ENCODE peak calls at places on chromosomes 11 and 22, in four cellular contexts. J is HepG2, S is K562, Q is GM12878. N is an unnamed sample.

GRCh38 chr11:13260196-13260962 is 17.2 kb upstream of the BMAL1 start:
- DNase-seq in Q (no peak), S (no peak), J (no peak), N (no peak)

GRCh38 chr11:47254381-47254780 is 3.4 kb upstream of the NR1H3 start:
- DNase-seq in J (no peak), S (no peak), Q (no peak), N (peak; percentile 37)

GRCh38 chr22:26589845-26590524 is at the start of gene TPST2:
- DNase-seq in S (peak; percentile 93), J (peak; percentile 38), Q (no peak), N (peak; percentile 76)

GRCh38 chr22:50584106-50585096 is 1.8 kb upstream of the CHKB start:
- DNase-seq in J (peak; percentile 18), S (no peak), Q (no peak), N (no peak)

GRCh38 chr11:75313457-75314272 is 37.8 kb downstream of the ARRB1 start:
- DNase-seq in J (no peak), Q (no peak), S (peak; percentile 71), N (peak; percentile 90)

GRCh38 chr11:75155570-75156422 is 4.9 kb downstream of the SLCO2B1 start:
- DNase-seq in S (peak; percentile 30), J (peak; percentile 97), Q (no peak), N (no peak)

GRCh38 chr11:68661697-68662603 is 22.4 kb upstream of the GAL start:
- DNase-seq in Q (no peak), S (no peak), J (no peak), N (no peak)

GRCh38 chr22:17258015-17258827 is 39.0 kb upstream of the ADA2 start:
- DNase-seq in Q (peak; percentile 98), J (no peak), S (peak; percentile 39), N (no peak)

GRCh38 chr11:96081561-96081960 is 157.7 kb upstream of the MTMR2 start:
- DNase-seq in S (no peak), J (no peak), Q (no peak), N (no peak)

GRCh38 chr22:50600541-50600940 is at the start of gene MAPK8IP2:
- DNase-seq in J (no peak), S (peak; percentile 74), Q (no peak), N (no peak)

GRCh38 chr11:83249972-83250593 is 36.1 kb downstream of the CCDC90B start:
- DNase-seq in S (peak; percentile 48), J (peak; percentile 24), Q (no peak), N (peak; percentile 46)

GRCh38 chr11:11635456-11635855 is 13.7 kb upstream of the GALNT18 start:
- DNase-seq in J (no peak), Q (no peak), S (no peak), N (no peak)

GRCh38 chr11:118045191-118045590 is 31.7 kb upstream of the TMPRSS4 start:
- DNase-seq in S (no peak), J (no peak), Q (no peak), N (no peak)

GRCh38 chr22:36544107-36544620 is 15.2 kb upstream of the EIF3D start:
- DNase-seq in Q (no peak), J (no peak), S (no peak), N (no peak)

GRCh38 chr11:117924631-117925170 is 4.5 kb downstream of the TMPRSS13 start:
- DNase-seq in S (no peak), J (no peak), Q (no peak), N (no peak)

GRCh38 chr22:45843030-45843429 is 133.9 kb downstream of the WNT7B start:
- DNase-seq in S (no peak), Q (no peak), J (no peak), N (no peak)

GRCh38 chr11:126339866-126340434 is 15.5 kb upstream of the ST3GAL4 start:
- DNase-seq in S (no peak), Q (no peak), J (no peak), N (no peak)

GRCh38 chr11:2909145-2909914 is 19.9 kb downstream of the PHLDA2 start:
- DNase-seq in S (no peak), J (no peak), Q (no peak), N (no peak)

GRCh38 chr11:44506375-44507016 is 59.0 kb upstream of the CD82 start:
- DNase-seq in S (no peak), Q (no peak), J (no peak), N (no peak)

GRCh38 chr22:44289429-44290171 is 23.2 kb downstream of the SHISAL1 start:
- DNase-seq in Q (no peak), S (no peak), J (no peak), N (no peak)

GRCh38 chr11:65506316-65506769 is 7.5 kb downstream of the MALAT1 start:
- DNase-seq in J (no peak), Q (no peak), S (no peak), N (no peak)

GRCh38 chr22:50434849-50435700 is 39.8 kb downstream of the SBF1 start:
- DNase-seq in J (no peak), S (no peak), Q (no peak), N (no peak)

GRCh38 chr11:83611616-83612015 is 325.4 kb upstream of the CCDC90B start:
- DNase-seq in Q (no peak), J (no peak), S (no peak), N (no peak)

DNA sequence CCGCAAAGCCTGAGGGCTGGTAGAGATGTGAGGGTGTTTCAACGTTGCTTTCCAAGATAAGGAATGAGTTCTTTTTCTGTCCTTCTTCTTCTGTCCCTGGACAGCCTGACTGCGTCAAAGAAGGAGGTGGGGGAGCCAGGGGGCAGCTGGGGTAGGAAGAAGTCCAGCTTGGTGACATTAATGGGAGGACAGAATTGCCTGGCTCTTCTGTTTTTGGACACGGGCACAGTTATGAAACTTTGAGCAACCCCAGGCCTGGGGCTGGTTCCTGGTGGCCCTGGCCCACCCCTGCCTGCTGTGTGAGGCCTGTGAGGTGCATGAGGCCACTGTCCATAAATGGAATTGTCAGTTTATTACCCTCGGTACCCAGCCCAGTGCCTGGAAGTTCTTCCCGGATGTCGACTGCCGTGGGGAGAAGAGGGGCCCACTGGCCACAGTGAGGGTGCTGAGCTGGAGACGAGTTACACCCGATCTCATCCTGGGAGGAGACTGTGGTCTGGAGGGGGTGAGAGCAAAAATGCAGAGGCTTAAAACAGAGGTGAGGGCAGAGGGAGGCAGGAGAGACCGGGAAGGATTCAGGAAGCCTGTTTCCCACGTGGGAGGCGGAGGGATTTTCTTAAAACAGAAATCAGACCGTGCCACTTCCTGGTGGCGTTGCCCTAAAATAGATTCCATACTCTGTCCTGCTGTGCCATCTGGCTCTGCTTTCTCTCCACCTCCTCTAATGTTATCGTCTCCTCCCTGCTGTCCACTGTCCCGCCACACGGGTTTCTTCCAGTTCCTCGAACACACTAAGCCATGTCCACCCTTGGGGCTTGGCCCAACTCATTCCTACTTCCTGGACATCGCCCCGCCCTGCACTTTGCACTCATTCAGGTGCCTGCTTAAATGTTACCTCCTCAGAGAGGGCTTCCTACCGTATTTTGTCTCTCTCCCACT is 59.7 kb upstream of the RASD2 start:
- DNase-seq in Q (no peak), S (peak; percentile 13), J (no peak), N (no peak)
- H3K9ac ChIP-seq in Q (no peak overlapping the region), S (peak overlapping the region; percentile 52), J (no peak overlapping the region), N (no peak overlapping the region)

GRCh38 chr11:30485222-30485621 is 100.9 kb downstream of the MPPED2 start:
- DNase-seq in J (no peak), Q (no peak), S (no peak), N (no peak)

GRCh38 chr11:30488304-30488998 is 97.7 kb downstream of the MPPED2 start:
- DNase-seq in J (peak; percentile 93), S (no peak), Q (no peak), N (peak; percentile 36)

GRCh38 chr11:30489513-30489912 is 96.6 kb downstream of the MPPED2 start:
- DNase-seq in Q (no peak), S (no peak), J (no peak), N (no peak)

GRCh38 chr11:30489076-30489475 is 97.1 kb downstream of the MPPED2 start:
- DNase-seq in Q (no peak), J (no peak), S (no peak), N (no peak)

DNA sequence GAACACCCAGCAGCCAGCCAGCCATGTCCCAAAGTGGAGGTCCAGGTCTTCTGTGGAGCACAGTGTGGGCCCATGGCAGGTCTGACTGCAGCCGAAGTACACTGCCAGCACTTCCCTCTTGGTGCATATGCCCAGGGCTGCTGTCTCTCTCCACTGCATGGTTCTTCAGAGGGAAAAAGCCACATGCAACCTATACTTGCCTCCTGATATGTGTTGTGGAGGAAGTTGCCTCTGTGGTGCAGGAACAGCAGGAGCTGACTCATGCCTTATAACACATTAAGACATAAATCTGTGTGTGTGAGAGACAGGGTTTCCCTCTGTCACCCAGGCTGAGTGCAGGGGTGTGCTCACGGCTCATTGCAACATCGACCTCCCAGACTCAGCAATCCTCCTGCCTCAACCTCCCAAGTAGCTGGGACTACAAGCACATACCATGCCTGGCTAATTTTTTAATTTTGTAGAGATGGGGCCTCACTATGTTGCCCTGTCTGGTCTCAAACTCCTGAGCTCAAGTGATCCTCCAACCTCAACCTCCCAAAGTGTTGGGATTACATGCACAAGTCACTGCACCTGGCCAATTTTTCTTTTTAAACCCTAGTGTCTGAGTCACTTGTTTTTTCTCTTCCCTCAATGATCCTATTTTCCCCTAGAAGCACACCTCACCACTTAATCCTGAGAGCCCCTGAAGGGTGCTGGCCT is 98.8 kb downstream of the MPPED2 start:
- DNase-seq in Q (no peak), J (no peak), S (no peak), N (no peak)
- TF ChIP-seq MYC in Q (no peak), J (no peak), S (no peak), N (no peak)

DNA sequence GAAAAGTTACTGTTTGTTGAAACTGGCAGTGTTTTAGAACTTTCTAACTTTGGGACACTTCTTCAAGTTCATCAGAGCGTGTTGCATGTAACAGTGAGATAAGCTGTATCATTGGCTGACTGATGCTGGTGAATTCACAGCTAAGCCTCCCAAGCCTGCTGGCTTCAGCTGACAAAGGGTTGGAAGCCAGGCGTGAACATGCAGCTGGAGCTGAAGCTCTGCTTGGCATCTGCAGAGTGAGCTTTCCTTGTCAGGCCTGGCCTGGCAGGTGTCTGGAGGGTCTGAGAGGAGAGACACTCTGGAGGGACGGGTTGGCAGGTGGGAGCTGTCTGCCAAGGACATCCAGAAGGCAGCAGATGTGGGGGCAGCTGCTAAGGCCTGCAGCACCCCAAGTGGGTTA is 1.5 kb downstream of the AMPD3 start:
- DNase-seq in J (no peak), Q (no peak), S (peak; percentile 42), N (no peak)
- H3K9ac ChIP-seq in J (no peak overlapping the region), Q (peak overlapping the region; percentile 62), S (peak overlapping the region; percentile 91), N (no peak overlapping the region)

GRCh38 chr11:110519816-110520215 is 90.1 kb downstream of the FDX1 start:
- DNase-seq in J (no peak), S (no peak), Q (no peak), N (no peak)
- TF ChIP-seq MYC in J (no peak), S (no peak), Q (no peak), N (no peak)